ENCODE peak calls at places on chromosome 6, in six cellular contexts. L is mesothelial cell of epicardium; I is GM12864; Y is stimulated activated CD4-positive, alpha-beta T cell treated with anti-CD3 and anti-CD28 coated beads, Interleukin-15, amount 100 ng/mL, for 1 hour; Z is epithelial cell of esophagus; R is activated gamma-delta T cell treated with Interleukin-2 at 50 U/mL for 16 hours. U is an unnamed sample.

GRCh38 chr6:87308970-87309369 is 13.4 kb upstream of the SMIM8 start:
- DNase-seq in L (no peak), I (no peak), Y (no peak), Z (peak; percentile 57), R (no peak), U (no peak)

GRCh38 chr6:33746036-33746600 is 587 bp downstream of the IP6K3 start:
- DNase-seq in L (no peak), I (no peak), Y (no peak), Z (peak; percentile 36), R (no peak), U (peak; percentile 85)

GRCh38 chr6:44128020-44128917 is 915 bp downstream of the TMEM63B start:
- DNase-seq in L (no peak), I (no peak), Y (no peak), Z (peak; percentile 80), R (no peak), U (no peak)

GRCh38 chr6:170147832-170148708 is 142.8 kb downstream of the DLL1 start:
- DNase-seq in L (no peak), I (no peak), Y (no peak), Z (no peak), R (peak; percentile 78), U (no peak)

GRCh38 chr6:85348643-85349042 is 101.2 kb upstream of the NT5E start:
- DNase-seq in L (no peak), I (no peak), Y (no peak), Z (no peak), R (no peak), U (no peak)

GRCh38 chr6:128400875-128401274 is 119.5 kb downstream of the PTPRK start:
- DNase-seq in L (no peak), I (no peak), Y (no peak), Z (no peak), R (no peak), U (no peak)

GRCh38 chr6:90729057-90729456 is 142.2 kb upstream of the MAP3K7 start:
- DNase-seq in L (no peak), I (no peak), Y (no peak), Z (peak; percentile 54), R (no peak), U (no peak)

GRCh38 chr6:87756858-87757257 is 54.8 kb upstream of the AKIRIN2 start:
- DNase-seq in L (no peak), I (peak; percentile 95), Y (no peak), Z (peak; percentile 90), R (peak; percentile 10), U (peak; percentile 64)

GRCh38 chr6:83051386-83052172 is 14.1 kb downstream of the UBE3D start:
- DNase-seq in L (no peak), I (no peak), Y (no peak), Z (peak; percentile 26), R (no peak), U (no peak)

GRCh38 chr6:76682842-76683241 is 610.4 kb upstream of the IMPG1 start:
- DNase-seq in L (no peak), I (no peak), Y (no peak), Z (peak; percentile 30), R (no peak), U (peak; percentile 15)

GRCh38 chr6:128395596-128395995 is 124.8 kb downstream of the PTPRK start:
- DNase-seq in L (no peak), I (no peak), Y (no peak), Z (no peak), R (no peak), U (no peak)

GRCh38 chr6:147947521-147947920 is 395.1 kb upstream of the SASH1 start:
- DNase-seq in L (no peak), I (no peak), Y (no peak), Z (peak; percentile 27), R (no peak), U (peak; percentile 73)

GRCh38 chr6:75743971-75744370 is 5.1 kb upstream of the MYO6 start:
- DNase-seq in L (no peak), I (no peak), Y (no peak), Z (no peak), R (no peak), U (no peak)

GRCh38 chr6:107082045-107082444 is 33.3 kb downstream of the BEND3 start:
- DNase-seq in L (no peak), I (no peak), Y (no peak), Z (peak; percentile 74), R (no peak), U (peak; percentile 11)

GRCh38 chr6:7170117-7170732 is 62.5 kb downstream of the RREB1 start:
- DNase-seq in L (no peak), I (no peak), Y (no peak), Z (no peak), R (no peak), U (no peak)

GRCh38 chr6:6918216-6918983 is 189.4 kb upstream of the RREB1 start:
- DNase-seq in L (no peak), I (peak; percentile 87), Y (peak; percentile 55), Z (peak; percentile 76), R (no peak), U (peak; percentile 21)